ENCODE peak calls at places on chromosome X, in six cellular contexts. One of them, this sample, is unnamed.

GRCh38 chrX:37380920-37381319 is 31.8 kb downstream of the PRRG1 start:
- DNase-seq in uterus: no peak
- DNase-seq in right atrium auricular region: no peak
- DNase-seq in mucosa of descending colon: peak
- DNase-seq in SK-N-SH: no peak
- DNase-seq in HL-60: no peak
- DNase-seq in this sample: no peak

GRCh38 chrX:56233682-56234081 is 1.5 kb downstream of the KLF8 start:
- DNase-seq in mucosa of descending colon: peak
- DNase-seq in SK-N-SH: no peak
- DNase-seq in HL-60: no peak
- DNase-seq in uterus: peak
- DNase-seq in right atrium auricular region: peak
- DNase-seq in this sample: peak

GRCh38 chrX:26778320-26778888 is 562.4 kb downstream of the MAGEB5 start:
- DNase-seq in HL-60: no peak
- DNase-seq in mucosa of descending colon: no peak
- DNase-seq in right atrium auricular region: no peak
- DNase-seq in uterus: no peak
- DNase-seq in SK-N-SH: no peak
- DNase-seq in this sample: no peak

GRCh38 chrX:95950679-95951078 is 734.0 kb upstream of the DIAPH2 start:
- DNase-seq in HL-60: no peak
- DNase-seq in right atrium auricular region: no peak
- DNase-seq in SK-N-SH: no peak
- DNase-seq in uterus: no peak
- DNase-seq in mucosa of descending colon: no peak
- DNase-seq in this sample: no peak

GRCh38 chrX:81414630-81415029 is 212.7 kb downstream of the SH3BGRL start:
- DNase-seq in SK-N-SH: no peak
- DNase-seq in mucosa of descending colon: no peak
- DNase-seq in HL-60: no peak
- DNase-seq in right atrium auricular region: no peak
- DNase-seq in uterus: no peak
- DNase-seq in this sample: no peak

GRCh38 chrX:28312965-28313364 is 274.3 kb upstream of the IL1RAPL1 start:
- DNase-seq in SK-N-SH: no peak
- DNase-seq in right atrium auricular region: no peak
- DNase-seq in mucosa of descending colon: no peak
- DNase-seq in HL-60: no peak
- DNase-seq in uterus: no peak
- DNase-seq in this sample: no peak

GRCh38 chrX:21940356-21940829 is at the start of gene SMS:
- DNase-seq in SK-N-SH: peak
- DNase-seq in mucosa of descending colon: peak
- DNase-seq in HL-60: no peak
- DNase-seq in right atrium auricular region: peak
- DNase-seq in uterus: peak
- DNase-seq in this sample: peak

GRCh38 chrX:66625525-66625924 is 13.4 kb downstream of the EDA2R start:
- DNase-seq in right atrium auricular region: no peak
- DNase-seq in mucosa of descending colon: no peak
- DNase-seq in HL-60: no peak
- DNase-seq in SK-N-SH: no peak
- DNase-seq in uterus: no peak
- DNase-seq in this sample: no peak

GRCh38 chrX:39729834-39730670 is 367.7 kb downstream of the BCOR start:
- DNase-seq in HL-60: no peak
- DNase-seq in SK-N-SH: peak
- DNase-seq in right atrium auricular region: no peak
- DNase-seq in mucosa of descending colon: no peak
- DNase-seq in uterus: no peak
- DNase-seq in this sample: peak

GRCh38 chrX:129586446-129586845 is 46.4 kb downstream of the OCRL start:
- DNase-seq in mucosa of descending colon: no peak
- DNase-seq in HL-60: no peak
- DNase-seq in uterus: no peak
- DNase-seq in SK-N-SH: no peak
- DNase-seq in right atrium auricular region: no peak
- DNase-seq in this sample: no peak

GRCh38 chrX:77276742-77277141 is 170.4 kb upstream of the FGF16 start:
- DNase-seq in mucosa of descending colon: no peak
- DNase-seq in uterus: no peak
- DNase-seq in right atrium auricular region: no peak
- DNase-seq in HL-60: no peak
- DNase-seq in SK-N-SH: no peak
- DNase-seq in this sample: no peak

GRCh38 chrX:20720954-20721626 is 454.4 kb upstream of the RPS6KA3 start:
- DNase-seq in right atrium auricular region: no peak
- DNase-seq in mucosa of descending colon: no peak
- DNase-seq in SK-N-SH: no peak
- DNase-seq in HL-60: no peak
- DNase-seq in uterus: no peak
- DNase-seq in this sample: no peak

GRCh38 chrX:88735835-88736234 is 11.2 kb upstream of the CPXCR1 start:
- DNase-seq in mucosa of descending colon: no peak
- DNase-seq in uterus: no peak
- DNase-seq in right atrium auricular region: no peak
- DNase-seq in HL-60: no peak
- DNase-seq in SK-N-SH: no peak
- DNase-seq in this sample: no peak

GRCh38 chrX:4622768-4623167 is 909.3 kb upstream of the PRKX start:
- DNase-seq in uterus: no peak
- DNase-seq in right atrium auricular region: no peak
- DNase-seq in HL-60: no peak
- DNase-seq in SK-N-SH: no peak
- DNase-seq in mucosa of descending colon: no peak
- DNase-seq in this sample: no peak

GRCh38 chrX:69238153-69238959 is 73.1 kb upstream of the PJA1 start:
- DNase-seq in HL-60: no peak
- DNase-seq in SK-N-SH: peak
- DNase-seq in right atrium auricular region: no peak
- DNase-seq in mucosa of descending colon: no peak
- DNase-seq in uterus: no peak
- DNase-seq in this sample: no peak

GRCh38 chrX:25601323-25601722 is 536.8 kb upstream of the MAGEB18 start:
- DNase-seq in HL-60: no peak
- DNase-seq in uterus: no peak
- DNase-seq in mucosa of descending colon: no peak
- DNase-seq in SK-N-SH: no peak
- DNase-seq in right atrium auricular region: no peak
- DNase-seq in this sample: no peak

GRCh38 chrX:134625315-134625718 is 33.0 kb downstream of the PLAC1 start:
- DNase-seq in right atrium auricular region: no peak
- DNase-seq in HL-60: no peak
- DNase-seq in SK-N-SH: no peak
- DNase-seq in uterus: no peak
- DNase-seq in mucosa of descending colon: no peak
- DNase-seq in this sample: no peak

GRCh38 chrX:20059467-20060128 is 57.1 kb downstream of the MAP7D2 start:
- DNase-seq in SK-N-SH: no peak
- DNase-seq in mucosa of descending colon: no peak
- DNase-seq in right atrium auricular region: no peak
- DNase-seq in uterus: no peak
- DNase-seq in HL-60: no peak
- DNase-seq in this sample: no peak

GRCh38 chrX:9465380-9466114 is 689 bp downstream of the TBL1X start:
- DNase-seq in right atrium auricular region: no peak
- DNase-seq in uterus: peak
- DNase-seq in SK-N-SH: peak
- DNase-seq in mucosa of descending colon: peak
- DNase-seq in HL-60: no peak
- DNase-seq in this sample: peak

GRCh38 chrX:9433596-9433995 is 31.3 kb upstream of the TBL1X start:
- DNase-seq in uterus: no peak
- DNase-seq in mucosa of descending colon: no peak
- DNase-seq in right atrium auricular region: no peak
- DNase-seq in SK-N-SH: no peak
- DNase-seq in HL-60: no peak
- DNase-seq in this sample: no peak

GRCh38 chrX:15465347-15465746 is 27.8 kb downstream of the PIR start:
- DNase-seq in right atrium auricular region: no peak
- DNase-seq in HL-60: no peak
- DNase-seq in SK-N-SH: peak
- DNase-seq in mucosa of descending colon: no peak
- DNase-seq in uterus: peak
- DNase-seq in this sample: no peak

GRCh38 chrX:18591834-18592233 is 80.1 kb downstream of the RS1 start:
- DNase-seq in uterus: no peak
- DNase-seq in HL-60: no peak
- DNase-seq in SK-N-SH: no peak
- DNase-seq in mucosa of descending colon: no peak
- DNase-seq in right atrium auricular region: no peak
- DNase-seq in this sample: no peak

GRCh38 chrX:109841869-109842579 is 109.0 kb upstream of the ACSL4 start:
- DNase-seq in SK-N-SH: no peak
- DNase-seq in uterus: no peak
- DNase-seq in HL-60: no peak
- DNase-seq in mucosa of descending colon: no peak
- DNase-seq in right atrium auricular region: no peak
- DNase-seq in this sample: no peak

GRCh38 chrX:115521717-115522116 is 39.3 kb upstream of the PLS3 start:
- DNase-seq in mucosa of descending colon: no peak
- DNase-seq in SK-N-SH: no peak
- DNase-seq in uterus: no peak
- DNase-seq in HL-60: no peak
- DNase-seq in right atrium auricular region: no peak
- DNase-seq in this sample: no peak

DNA sequence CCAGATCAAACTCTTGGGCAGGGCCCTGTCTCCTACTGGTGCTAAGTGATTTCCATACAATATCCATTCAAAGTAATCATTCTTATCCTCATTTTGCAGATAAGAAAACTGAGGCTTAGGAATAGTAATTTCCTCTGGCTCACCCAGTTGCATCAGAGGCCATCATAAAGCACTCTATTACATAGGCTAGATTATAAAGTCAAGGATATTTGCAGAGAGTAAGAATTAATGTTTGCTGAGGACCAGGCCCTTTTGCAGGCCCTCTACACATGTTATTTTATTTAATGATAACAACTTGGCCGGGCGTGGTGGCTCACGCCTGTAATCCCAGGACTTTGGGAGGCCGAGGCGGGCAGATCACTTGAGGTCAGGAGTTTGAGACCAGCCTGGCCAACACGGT is 316.8 kb downstream of the ZNF674 start:
- DNase-seq in HL-60: no peak
- DNase-seq in SK-N-SH: no peak
- DNase-seq in right atrium auricular region: no peak
- DNase-seq in mucosa of descending colon: no peak
- DNase-seq in uterus: no peak
- DNase-seq in this sample: no peak
- TF ChIP-seq CTCF in HL-60: no peak
- TF ChIP-seq CTCF in SK-N-SH: no peak
- TF ChIP-seq CTCF in right atrium auricular region: no peak
- TF ChIP-seq CTCF in mucosa of descending colon: no peak
- TF ChIP-seq CTCF in uterus: no peak
- TF ChIP-seq CTCF in this sample: no peak

DNA sequence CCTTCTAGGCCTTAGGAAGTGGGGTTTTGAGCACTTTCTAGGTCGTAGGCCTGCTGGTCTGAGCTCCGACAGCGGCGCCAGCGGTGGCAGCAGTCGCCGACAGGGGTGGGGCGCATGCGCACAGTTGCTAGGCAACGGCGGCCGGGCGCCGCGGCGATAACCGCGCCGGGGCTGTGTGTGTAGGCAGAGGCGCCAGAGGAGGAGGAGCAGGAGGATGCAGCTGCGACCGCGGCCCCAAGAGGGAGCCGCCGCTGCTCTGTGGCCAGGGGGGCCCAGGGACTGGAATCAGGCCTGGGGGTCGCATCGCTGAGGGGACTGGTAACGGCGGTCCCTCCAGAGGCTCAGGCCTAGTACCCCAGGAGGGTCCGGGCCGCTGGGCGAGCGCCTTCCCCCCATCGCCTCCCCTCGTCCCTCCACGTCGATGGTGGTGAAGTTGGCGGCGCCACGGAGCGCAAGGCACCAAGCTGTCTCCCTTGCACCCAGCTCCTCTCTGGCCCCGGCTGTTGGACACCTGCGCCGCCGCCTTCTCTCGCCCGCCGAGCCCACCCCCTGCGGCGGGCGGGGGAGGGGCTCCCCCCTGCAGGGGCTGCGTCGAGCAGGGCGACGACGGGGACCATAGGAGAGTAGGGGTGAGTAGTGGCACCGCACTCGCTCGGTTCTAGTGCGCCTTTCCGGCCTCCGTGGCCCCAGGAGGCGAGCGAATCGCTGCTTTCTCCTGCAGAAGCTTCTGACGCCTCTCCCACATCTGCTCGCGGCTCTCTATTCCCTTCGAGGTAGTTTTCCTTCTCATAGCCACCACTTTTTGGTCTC is 58.6 kb upstream of the ZC4H2 start:
- DNase-seq in uterus: peak
- DNase-seq in mucosa of descending colon: peak
- DNase-seq in HL-60: peak
- DNase-seq in SK-N-SH: peak
- DNase-seq in right atrium auricular region: peak
- DNase-seq in this sample: peak
- TF ChIP-seq CTCF in uterus: peak
- TF ChIP-seq CTCF in mucosa of descending colon: no peak
- TF ChIP-seq CTCF in HL-60: no peak
- TF ChIP-seq CTCF in SK-N-SH: peak
- TF ChIP-seq CTCF in right atrium auricular region: no peak
- TF ChIP-seq CTCF in this sample: peak

GRCh38 chrX:29902004-29902403 is 313.4 kb upstream of the MAGEB2 start:
- DNase-seq in HL-60: no peak
- DNase-seq in mucosa of descending colon: no peak
- DNase-seq in right atrium auricular region: no peak
- DNase-seq in SK-N-SH: no peak
- DNase-seq in uterus: no peak
- DNase-seq in this sample: no peak

DNA sequence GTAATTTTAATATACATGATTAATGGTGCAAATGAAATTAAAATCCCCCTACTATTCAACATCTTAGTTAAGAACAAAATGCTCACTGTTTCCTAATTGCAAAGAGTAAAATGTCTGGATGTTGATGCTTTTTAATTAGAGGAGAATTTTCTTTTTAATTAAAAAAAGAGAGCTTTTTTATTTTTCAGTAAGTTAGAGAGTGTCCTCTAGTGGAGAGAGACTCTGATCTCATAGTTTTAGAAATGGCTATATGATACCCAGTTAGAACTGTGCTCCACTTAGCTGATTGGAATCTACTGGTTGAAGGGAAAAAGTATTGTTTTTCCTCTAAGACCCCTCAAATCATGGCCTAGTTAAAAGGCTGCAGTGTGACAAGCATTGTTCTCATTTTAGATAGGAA is 312.0 kb upstream of the MAGEB2 start:
- DNase-seq in mucosa of descending colon: no peak
- DNase-seq in uterus: no peak
- DNase-seq in right atrium auricular region: no peak
- DNase-seq in HL-60: no peak
- DNase-seq in SK-N-SH: no peak
- DNase-seq in this sample: no peak
- TF ChIP-seq CTCF in mucosa of descending colon: no peak
- TF ChIP-seq CTCF in uterus: no peak
- TF ChIP-seq CTCF in right atrium auricular region: no peak
- TF ChIP-seq CTCF in HL-60: no peak
- TF ChIP-seq CTCF in SK-N-SH: peak
- TF ChIP-seq CTCF in this sample: no peak

DNA sequence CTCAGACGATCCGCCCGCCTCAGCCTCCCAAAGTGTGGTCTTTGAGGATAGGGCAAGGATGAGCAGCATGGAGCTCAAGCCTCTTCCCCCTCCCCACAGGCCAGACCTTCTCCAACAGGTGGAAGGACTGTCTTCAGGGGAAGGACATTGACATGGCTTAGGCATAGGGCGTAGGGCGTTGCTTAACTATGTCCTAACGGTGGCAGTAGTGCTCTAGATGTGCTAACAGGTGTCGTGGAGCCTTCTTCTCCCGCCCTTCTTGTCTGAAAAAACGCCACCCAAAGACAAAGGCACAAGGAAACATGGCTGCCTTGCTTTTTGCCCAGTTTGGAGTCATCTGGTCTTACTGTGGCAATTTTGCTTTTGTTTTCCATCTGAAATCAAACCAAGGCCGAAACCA is 219.8 kb downstream of the OR13H1 start:
- DNase-seq in HL-60: no peak
- DNase-seq in mucosa of descending colon: no peak
- DNase-seq in right atrium auricular region: peak
- DNase-seq in SK-N-SH: peak
- DNase-seq in uterus: peak
- DNase-seq in this sample: no peak
- TF ChIP-seq CTCF in HL-60: no peak
- TF ChIP-seq CTCF in mucosa of descending colon: no peak
- TF ChIP-seq CTCF in right atrium auricular region: no peak
- TF ChIP-seq CTCF in SK-N-SH: peak
- TF ChIP-seq CTCF in uterus: peak
- TF ChIP-seq CTCF in this sample: no peak

This sample was measured in endothelial cell.